ENCODE peak calls at places on chromosomes 12 and 14, in eight cellular contexts. X, J, Z, B, D, A, C and T are unnamed samples.
A peak's percentile ranks its signal among the peaks of the same experiment; 100 is the strongest.

GRCh38 chr12:116247377-116247776 is 30.1 kb downstream of the MED13L start:
- DNase-seq in X (no peak), J (no peak), Z (no peak), B (no peak), D (no peak), A (no peak), C (no peak), T (peak; percentile 42)

GRCh38 chr14:32381869-32382268 is 52.8 kb downstream of the AKAP6 start:
- DNase-seq in X (no peak), J (no peak), Z (no peak), B (peak; percentile 86), D (no peak), A (no peak), C (no peak), T (no peak)

GRCh38 chr14:73237219-73237785 is at the start of gene PAPLN:
- DNase-seq in X (peak; percentile 44), J (no peak), Z (no peak), B (no peak), D (no peak), A (no peak), C (no peak), T (peak; percentile 44)

GRCh38 chr12:66297080-66297479 is 5.2 kb upstream of the HELB start:
- DNase-seq in X (no peak), J (no peak), Z (no peak), B (no peak), D (no peak), A (no peak), C (no peak), T (no peak)

GRCh38 chr14:37580146-37580545 is 14.9 kb downstream of the FOXA1 start:
- DNase-seq in X (peak; percentile 62), J (no peak), Z (no peak), B (peak; percentile 96), D (no peak), A (no peak), C (no peak), T (no peak)

GRCh38 chr12:6688543-6688999 is 604 bp downstream of the ZNF384 start:
- DNase-seq in X (no peak), J (peak; percentile 35), Z (peak; percentile 92), B (no peak), D (peak; percentile 49), A (no peak), C (peak; percentile 67), T (no peak)

GRCh38 chr12:31651893-31652521 is 7.5 kb upstream of the ETFBKMT start:
- DNase-seq in X (no peak), J (peak; percentile 81), Z (no peak), B (no peak), D (peak; percentile 13), A (no peak), C (no peak), T (peak; percentile 46)

GRCh38 chr12:104958946-104959841 is 1.1 kb upstream of the SLC41A2 start:
- DNase-seq in X (peak; percentile 44), J (no peak), Z (no peak), B (peak; percentile 42), D (no peak), A (peak; percentile 17), C (no peak), T (peak; percentile 27)

GRCh38 chr14:22472935-22473854 is 115.8 kb downstream of the DAD1 start:
- DNase-seq in X (peak; percentile 54), J (no peak), Z (peak; percentile 40), B (peak; percentile 51), D (peak; percentile 63), A (no peak), C (no peak), T (peak; percentile 76)

GRCh38 chr12:16238661-16239060 is 38.8 kb downstream of the SLC15A5 start:
- DNase-seq in X (peak; percentile 2), J (no peak), Z (no peak), B (peak; percentile 48), D (no peak), A (peak; percentile 0), C (no peak), T (peak; percentile 84)

GRCh38 chr14:64726585-64726890 is 22.3 kb downstream of the PLEKHG3 start:
- DNase-seq in X (peak; percentile 95), J (peak; percentile 64), Z (no peak), B (peak; percentile 95), D (peak; percentile 62), A (no peak), C (no peak), T (no peak)

GRCh38 chr12:126747530-126748149 is 1519.3 kb upstream of the TMEM132C start:
- DNase-seq in X (peak; percentile 13), J (no peak), Z (peak; percentile 17), B (no peak), D (peak; percentile 47), A (no peak), C (peak; percentile 27), T (peak; percentile 36)

GRCh38 chr12:117486840-117487659 is 125.6 kb upstream of the NOS1 start:
- DNase-seq in X (peak; percentile 16), J (no peak), Z (no peak), B (peak; percentile 3), D (peak; percentile 49), A (peak; percentile 3), C (no peak), T (no peak)

GRCh38 chr12:105100998-105101397 is 6.5 kb upstream of the WASHC4 start:
- DNase-seq in X (no peak), J (no peak), Z (no peak), B (peak; percentile 29), D (no peak), A (no peak), C (no peak), T (peak; percentile 62)

GRCh38 chr14:52473557-52473956 is 78.7 kb downstream of the TXNDC16 start:
- DNase-seq in X (peak; percentile 16), J (no peak), Z (no peak), B (peak; percentile 60), D (no peak), A (no peak), C (no peak), T (peak; percentile 71)

GRCh38 chr14:73014105-73014504 is 12.8 kb downstream of the ZFYVE1 start:
- DNase-seq in X (no peak), J (no peak), Z (no peak), B (no peak), D (no peak), A (peak; percentile 58), C (no peak), T (peak; percentile 45)

GRCh38 chr14:76348898-76349297 is 27.0 kb upstream of the ESRRB start:
- DNase-seq in X (peak; percentile 35), J (peak; percentile 69), Z (peak; percentile 79), B (no peak), D (no peak), A (peak; percentile 38), C (no peak), T (peak; percentile 59)

GRCh38 chr14:64880382-64881121 is 845 bp upstream of the SPTB start:
- DNase-seq in X (peak; percentile 30), J (peak; percentile 59), Z (peak; percentile 35), B (no peak), D (peak; percentile 46), A (no peak), C (no peak), T (no peak)

GRCh38 chr12:75684678-75685620 is 173.5 kb upstream of the KRR1 start:
- DNase-seq in X (peak; percentile 63), J (no peak), Z (no peak), B (peak; percentile 99), D (no peak), A (peak; percentile 39), C (no peak), T (peak; percentile 89)

GRCh38 chr12:82055391-82055790 is 296.2 kb upstream of the PPFIA2 start:
- DNase-seq in X (no peak), J (no peak), Z (no peak), B (peak; percentile 7), D (no peak), A (no peak), C (no peak), T (no peak)

GRCh38 chr12:42586268-42586667 is 3.3 kb downstream of the PRICKLE1 start:
- DNase-seq in X (no peak), J (no peak), Z (no peak), B (no peak), D (no peak), A (no peak), C (no peak), T (no peak)
- TF ChIP-seq CTCF in X (no peak), J (peak; percentile 32), Z (no peak), B (no peak), D (no peak), A (peak; percentile 32), C (no peak), T (peak; percentile 26)

GRCh38 chr12:107404981-107405380 is 280.6 kb upstream of the PWP1 start:
- DNase-seq in X (peak; percentile 26), J (peak; percentile 43), Z (no peak), B (peak; percentile 72), D (no peak), A (no peak), C (no peak), T (peak; percentile 43)
- TF ChIP-seq CTCF in X (no peak), J (peak; percentile 86), Z (peak; percentile 6), B (peak; percentile 86), D (no peak), A (peak; percentile 39), C (no peak), T (peak; percentile 56)

DNA sequence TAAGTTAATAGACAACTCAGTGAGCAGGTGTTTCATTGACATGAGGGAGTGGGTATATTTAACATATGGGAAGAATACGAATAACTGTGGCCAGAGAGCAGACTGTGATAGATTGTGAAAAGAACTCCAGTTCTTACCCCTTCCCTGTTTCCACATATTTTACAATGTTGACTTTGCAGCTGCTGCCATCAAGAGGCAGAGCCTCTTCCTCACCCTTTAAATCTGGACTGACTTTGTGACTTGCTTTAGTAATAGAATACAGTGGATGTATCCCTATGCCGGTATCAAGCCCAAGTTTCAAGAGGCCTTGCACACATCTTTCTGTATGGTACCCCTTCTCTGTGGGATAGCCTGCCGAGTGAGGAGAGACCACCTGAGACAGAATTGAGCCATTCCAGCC is 356.7 kb downstream of the ETNK1 start:
- DNase-seq in X (no peak), J (no peak), Z (no peak), B (peak; percentile 40), D (no peak), A (no peak), C (no peak), T (peak; percentile 34)
- TF ChIP-seq CTCF in X (no peak), J (no peak), Z (peak; percentile 6), B (peak; percentile 20), D (no peak), A (peak; percentile 18), C (no peak), T (peak; percentile 11)

GRCh38 chr12:132413931-132414588 is 75.9 kb upstream of the FBRSL1 start:
- DNase-seq in X (no peak), J (peak; percentile 56), Z (no peak), B (no peak), D (no peak), A (no peak), C (no peak), T (no peak)
- TF ChIP-seq CTCF in X (peak; percentile 71), J (peak; percentile 68), Z (peak; percentile 37), B (peak; percentile 71), D (peak; percentile 13), A (peak; percentile 63), C (no peak), T (peak; percentile 52)